ENCODE peak calls at places on chromosomes 1 and 21, in five cellular contexts. R, C, E, H and Z are unnamed samples.

GRCh38 chr1:3641046-3641760 is 8.7 kb downstream of the WRAP73 start:
- DNase-seq in R (no peak), C (no peak), E (no peak), H (no peak), Z (no peak)

GRCh38 chr1:233355841-233356704 is 28.5 kb downstream of the MAP3K21 start:
- DNase-seq in R (no peak), C (no peak), E (no peak), H (no peak), Z (no peak)

GRCh38 chr21:15549671-15550070 is 180.1 kb upstream of the USP25 start:
- DNase-seq in R (peak), C (peak), E (peak), H (no peak), Z (no peak)

GRCh38 chr1:59814180-59814900 is 409 bp upstream of the HOOK1 start:
- DNase-seq in R (no peak), C (peak), E (peak), H (peak), Z (peak)

GRCh38 chr1:209585672-209586071 is 2.2 kb downstream of the CAMK1G start:
- DNase-seq in R (peak), C (no peak), E (peak), H (no peak), Z (peak)

GRCh38 chr1:43123031-43123430 is 49.1 kb downstream of the EBNA1BP2 start:
- DNase-seq in R (no peak), C (no peak), E (no peak), H (no peak), Z (no peak)

GRCh38 chr1:172529304-172529703 is 3.6 kb upstream of the SUCO start:
- DNase-seq in R (no peak), C (no peak), E (no peak), H (no peak), Z (no peak)

GRCh38 chr1:237562247-237562823 is 328.4 kb downstream of the ZP4 start:
- DNase-seq in R (peak), C (peak), E (no peak), H (peak), Z (no peak)

GRCh38 chr1:7921766-7922165 is 18.9 kb downstream of the TNFRSF9 start:
- DNase-seq in R (no peak), C (no peak), E (no peak), H (no peak), Z (no peak)

GRCh38 chr1:201089621-201090020 is 22.6 kb downstream of the CACNA1S start:
- DNase-seq in R (no peak), C (no peak), E (no peak), H (peak), Z (no peak)

GRCh38 chr1:91555074-91555730 is 54.6 kb downstream of the CDC7 start:
- DNase-seq in R (peak), C (no peak), E (no peak), H (no peak), Z (no peak)

GRCh38 chr1:51570063-51570720 is 46.7 kb upstream of the OSBPL9 start:
- DNase-seq in R (no peak), C (peak), E (no peak), H (no peak), Z (no peak)

GRCh38 chr1:182520746-182521145 is 68.3 kb downstream of the RNASEL start:
- DNase-seq in R (no peak), C (no peak), E (no peak), H (no peak), Z (no peak)

GRCh38 chr1:86765073-86765472 is 60.7 kb downstream of the SH3GLB1 start:
- DNase-seq in R (no peak), C (no peak), E (no peak), H (no peak), Z (no peak)

GRCh38 chr1:239493736-239494285 is 107.4 kb downstream of the CHRM3 start:
- DNase-seq in R (no peak), C (no peak), E (no peak), H (no peak), Z (no peak)

GRCh38 chr1:72241397-72241796 is 40.9 kb downstream of the NEGR1 start:
- DNase-seq in R (no peak), C (no peak), E (no peak), H (no peak), Z (no peak)

GRCh38 chr21:22573834-22574233 is 1575.6 kb downstream of the NCAM2 start:
- DNase-seq in R (no peak), C (no peak), E (no peak), H (no peak), Z (no peak)

GRCh38 chr1:37043101-37043500 is 8.8 kb upstream of the GRIK3 start:
- DNase-seq in R (no peak), C (no peak), E (no peak), H (no peak), Z (no peak)

GRCh38 chr1:205326812-205327466 is 5.4 kb upstream of the NUAK2 start:
- DNase-seq in R (peak), C (no peak), E (no peak), H (no peak), Z (no peak)
- H2BK12ac ChIP-seq in R (no peak), C (peak), E (no peak), H (no peak), Z (peak)

DNA sequence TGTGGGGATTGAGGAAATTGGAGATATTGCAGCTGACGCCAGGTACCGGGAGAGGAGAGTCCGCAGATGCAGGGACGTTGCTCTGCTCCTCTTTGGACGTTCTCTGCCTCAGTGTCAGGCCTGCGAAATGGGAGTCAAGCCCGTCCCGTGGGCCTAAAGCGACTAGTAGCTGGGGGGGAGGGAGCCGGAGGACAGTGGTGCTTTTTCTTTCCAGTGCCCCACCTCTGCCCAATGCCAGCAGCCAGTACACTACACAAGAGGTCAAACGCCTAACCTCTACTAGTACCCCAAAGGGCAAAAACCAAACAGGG is 413.6 kb upstream of the ESRRG start:
- DNase-seq in R (no peak), C (no peak), E (peak), H (no peak), Z (peak)
- H4K91ac ChIP-seq in R (no peak), C (no peak), E (no peak), H (no peak), Z (no peak)

GRCh38 chr1:103424645-103425044 is 100.9 kb upstream of the RNPC3 start:
- DNase-seq in R (no peak), C (no peak), E (no peak), H (no peak), Z (no peak)
- H2BK12ac ChIP-seq in R (no peak), C (no peak), E (no peak), H (no peak), Z (no peak)

DNA sequence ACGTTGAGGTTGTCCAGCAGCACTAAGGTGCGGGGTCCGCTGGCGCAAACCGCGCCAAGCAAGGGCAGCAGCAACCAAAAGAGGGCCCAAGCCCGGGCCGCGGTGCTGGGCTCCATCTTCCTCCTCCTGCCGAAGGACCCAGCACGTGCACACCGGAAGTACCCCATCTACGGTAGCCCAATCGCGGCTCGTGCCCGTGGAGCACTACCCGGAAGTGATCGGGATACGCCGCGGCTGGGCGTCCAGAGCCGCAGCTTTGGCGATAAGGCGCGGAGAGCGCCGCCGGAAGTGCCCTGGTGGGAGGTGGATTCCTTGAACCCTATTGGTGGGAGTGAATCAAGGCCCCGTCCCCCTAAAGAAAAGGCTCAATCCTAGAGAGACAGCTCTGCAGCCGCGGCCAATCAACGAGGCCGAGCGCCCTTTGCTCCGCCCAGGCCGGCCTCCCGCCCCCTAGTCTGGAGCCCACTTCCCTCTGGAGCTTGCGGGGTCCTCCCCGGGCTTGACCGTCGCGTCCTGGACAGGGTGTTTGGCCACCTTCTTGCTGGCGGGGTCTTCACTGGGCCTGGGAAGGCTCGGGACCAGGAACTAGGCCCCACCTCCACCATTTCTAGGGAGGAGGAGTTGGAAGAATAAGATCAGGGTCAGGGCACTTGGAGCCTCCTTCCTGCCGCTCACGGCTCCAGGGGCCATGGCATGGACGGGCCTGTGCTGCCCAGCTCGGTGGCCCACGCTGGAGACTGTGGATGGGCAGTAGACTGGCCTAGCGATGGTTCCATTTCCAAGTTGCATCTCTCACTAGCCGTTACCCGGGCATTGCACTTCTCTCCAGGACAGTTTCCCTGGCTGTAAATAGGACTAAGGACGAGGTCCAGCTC is at the start of gene DDOST:
- DNase-seq in R (peak), C (peak), E (peak), H (peak), Z (peak)
- H4K91ac ChIP-seq in R (peak), C (peak), E (no peak), H (no peak), Z (peak)

DNA sequence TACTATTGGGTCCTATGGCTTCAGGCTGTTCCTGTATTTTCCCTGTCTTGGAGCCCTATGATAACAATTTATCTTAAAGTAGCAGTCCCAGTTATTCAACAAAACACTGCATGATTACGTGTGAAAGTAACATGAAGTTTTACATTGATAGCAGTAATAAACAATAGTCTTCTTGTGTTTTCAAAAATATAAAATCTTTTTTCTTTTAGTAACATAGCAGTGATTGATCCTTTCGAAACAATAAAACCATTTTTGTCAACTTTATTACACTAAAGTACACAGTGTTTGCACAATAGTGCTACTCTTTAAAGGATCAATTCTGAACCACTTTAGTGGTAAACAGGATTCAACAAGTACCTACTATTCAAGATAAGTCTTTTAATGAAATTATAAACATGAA is 90.6 kb downstream of the GPATCH2 start:
- DNase-seq in R (no peak), C (no peak), E (no peak), H (no peak), Z (no peak)
- H2BK12ac ChIP-seq in R (no peak), C (no peak), E (no peak), H (no peak), Z (no peak)